ENCODE peak calls at places on chromosomes 11 and 22, in ten cellular contexts. One of them, this sample, is unnamed.
A peak's percentile ranks its signal among the peaks of the same experiment; 100 is the strongest.

GRCh38 chr22:31046591-31047226 is 34.4 kb upstream of the SMTN start:
- DNase-seq in transverse colon: peak; percentile 21
- DNase-seq in activated T-cell treated with anti-CD3 and anti-CD28 coated beads, Interleukin-2, amount 50 U/mL, for 1 hour: no peak
- DNase-seq in thoracic aorta: no peak
- DNase-seq in EL: no peak
- DNase-seq in GDM1: no peak
- DNase-seq in AG20443: no peak
- DNase-seq in left ventricle myocardium inferior: peak; percentile 75
- DNase-seq in stromal cell of bone marrow: no peak
- DNase-seq in GM04503: no peak
- DNase-seq in this sample: no peak

GRCh38 chr22:49297871-49298721 is 529.6 kb downstream of the BRD1 start:
- DNase-seq in left ventricle myocardium inferior: no peak
- DNase-seq in AG20443: no peak
- DNase-seq in GDM1: no peak
- DNase-seq in transverse colon: no peak
- DNase-seq in EL: no peak
- DNase-seq in activated T-cell treated with anti-CD3 and anti-CD28 coated beads, Interleukin-2, amount 50 U/mL, for 1 hour: no peak
- DNase-seq in thoracic aorta: no peak
- DNase-seq in GM04503: no peak
- DNase-seq in stromal cell of bone marrow: no peak
- DNase-seq in this sample: no peak

GRCh38 chr11:44014968-44015623 is 32.7 kb upstream of the ACCSL start:
- DNase-seq in thoracic aorta: no peak
- DNase-seq in GM04503: no peak
- DNase-seq in transverse colon: no peak
- DNase-seq in GDM1: no peak
- DNase-seq in EL: peak; percentile 39
- DNase-seq in AG20443: peak; percentile 43
- DNase-seq in stromal cell of bone marrow: no peak
- DNase-seq in left ventricle myocardium inferior: no peak
- DNase-seq in activated T-cell treated with anti-CD3 and anti-CD28 coated beads, Interleukin-2, amount 50 U/mL, for 1 hour: no peak
- DNase-seq in this sample: no peak

GRCh38 chr11:11968511-11969280 is 39.7 kb downstream of the DKK3 start:
- DNase-seq in left ventricle myocardium inferior: peak; percentile 14
- DNase-seq in AG20443: peak; percentile 85
- DNase-seq in activated T-cell treated with anti-CD3 and anti-CD28 coated beads, Interleukin-2, amount 50 U/mL, for 1 hour: no peak
- DNase-seq in GDM1: no peak
- DNase-seq in stromal cell of bone marrow: no peak
- DNase-seq in EL: peak; percentile 60
- DNase-seq in GM04503: peak; percentile 55
- DNase-seq in thoracic aorta: no peak
- DNase-seq in transverse colon: no peak
- DNase-seq in this sample: no peak

GRCh38 chr11:119359365-119360229 is 13.1 kb upstream of the MFRP start:
- DNase-seq in EL: no peak
- DNase-seq in GM04503: no peak
- DNase-seq in activated T-cell treated with anti-CD3 and anti-CD28 coated beads, Interleukin-2, amount 50 U/mL, for 1 hour: no peak
- DNase-seq in stromal cell of bone marrow: no peak
- DNase-seq in GDM1: peak; percentile 42
- DNase-seq in transverse colon: no peak
- DNase-seq in thoracic aorta: no peak
- DNase-seq in left ventricle myocardium inferior: no peak
- DNase-seq in AG20443: no peak
- DNase-seq in this sample: no peak

GRCh38 chr11:117535201-117535869 is 207.7 kb downstream of the CEP164 start:
- DNase-seq in activated T-cell treated with anti-CD3 and anti-CD28 coated beads, Interleukin-2, amount 50 U/mL, for 1 hour: no peak
- DNase-seq in thoracic aorta: no peak
- DNase-seq in AG20443: no peak
- DNase-seq in left ventricle myocardium inferior: peak; percentile 59
- DNase-seq in GDM1: no peak
- DNase-seq in GM04503: no peak
- DNase-seq in stromal cell of bone marrow: no peak
- DNase-seq in EL: no peak
- DNase-seq in transverse colon: peak; percentile 23
- DNase-seq in this sample: no peak

GRCh38 chr11:13110929-13111812 is 102.1 kb downstream of the RASSF10 start:
- DNase-seq in AG20443: peak; percentile 14
- DNase-seq in activated T-cell treated with anti-CD3 and anti-CD28 coated beads, Interleukin-2, amount 50 U/mL, for 1 hour: no peak
- DNase-seq in GM04503: no peak
- DNase-seq in stromal cell of bone marrow: no peak
- DNase-seq in EL: peak; percentile 64
- DNase-seq in thoracic aorta: no peak
- DNase-seq in transverse colon: no peak
- DNase-seq in left ventricle myocardium inferior: peak; percentile 15
- DNase-seq in GDM1: no peak
- DNase-seq in this sample: no peak

GRCh38 chr22:37552560-37553163 is 7.6 kb upstream of the CDC42EP1 start:
- DNase-seq in GDM1: no peak
- DNase-seq in left ventricle myocardium inferior: peak; percentile 71
- DNase-seq in activated T-cell treated with anti-CD3 and anti-CD28 coated beads, Interleukin-2, amount 50 U/mL, for 1 hour: no peak
- DNase-seq in GM04503: no peak
- DNase-seq in transverse colon: peak; percentile 43
- DNase-seq in thoracic aorta: no peak
- DNase-seq in AG20443: peak; percentile 64
- DNase-seq in stromal cell of bone marrow: no peak
- DNase-seq in EL: peak; percentile 66
- DNase-seq in this sample: peak; percentile 87

GRCh38 chr11:27701262-27702105 is 1.2 kb upstream of the BDNF start:
- DNase-seq in AG20443: peak; percentile 79
- DNase-seq in GM04503: no peak
- DNase-seq in thoracic aorta: no peak
- DNase-seq in stromal cell of bone marrow: peak; percentile 67
- DNase-seq in GDM1: no peak
- DNase-seq in transverse colon: peak; percentile 23
- DNase-seq in activated T-cell treated with anti-CD3 and anti-CD28 coated beads, Interleukin-2, amount 50 U/mL, for 1 hour: no peak
- DNase-seq in left ventricle myocardium inferior: peak; percentile 41
- DNase-seq in EL: peak; percentile 84
- DNase-seq in this sample: peak; percentile 9